ENCODE peak calls at places on chromosomes 7 and 10, in nine cellular contexts. N is astrocyte, B is cardiac muscle cell, H is right atrium auricular region, D is thoracic aorta, M is ascending aorta, U is HFF-Myc, P is tibial artery, Y is astrocyte of the cerebellum. L is an unnamed sample.

GRCh38 chr10:80461208-80462183 is 7.4 kb downstream of the TSPAN14 start:
- DNase-seq in B (no peak), M (no peak), H (no peak), D (no peak), N (no peak), Y (no peak), U (no peak), P (peak; percentile 48), L (no peak)

GRCh38 chr10:99410876-99411275 is 19.5 kb downstream of the GOT1 start:
- DNase-seq in P (no peak), M (no peak), B (no peak), N (no peak), D (no peak), H (no peak), Y (no peak), U (no peak), L (no peak)

GRCh38 chr7:5310822-5311405 is 28.2 kb downstream of the SLC29A4 start:
- DNase-seq in U (no peak), P (no peak), Y (no peak), M (no peak), N (no peak), D (no peak), H (no peak), B (no peak), L (no peak)

GRCh38 chr10:48976208-48976607 is 36.6 kb upstream of the LRRC18 start:
- DNase-seq in D (no peak), U (no peak), P (no peak), H (no peak), B (peak; percentile 33), Y (no peak), N (no peak), M (no peak), L (peak; percentile 50)

GRCh38 chr7:27032843-27033242 is 63.0 kb downstream of the HOXA1 start:
- DNase-seq in P (no peak), M (no peak), D (no peak), N (peak; percentile 40), Y (no peak), B (peak; percentile 46), U (no peak), H (no peak), L (no peak)

GRCh38 chr10:20535846-20536245 is 361.3 kb downstream of the NEBL start:
- DNase-seq in M (no peak), Y (no peak), P (no peak), D (no peak), H (no peak), N (no peak), B (no peak), U (no peak), L (no peak)

GRCh38 chr7:137574836-137575235 is 231.3 kb upstream of the PTN start:
- DNase-seq in N (no peak), H (no peak), M (no peak), D (no peak), B (no peak), U (no peak), P (no peak), Y (no peak), L (no peak)

GRCh38 chr10:114042895-114043531 is 653 bp upstream of the ADRB1 start:
- DNase-seq in H (no peak), B (peak; percentile 58), Y (peak; percentile 15), N (peak; percentile 32), U (no peak), P (no peak), M (no peak), D (no peak), L (peak; percentile 58)

GRCh38 chr7:157603716-157604115 is 266.9 kb downstream of the DNAJB6 start:
- DNase-seq in P (no peak), Y (no peak), B (no peak), M (no peak), U (no peak), D (no peak), N (no peak), H (no peak), L (no peak)

GRCh38 chr10:71382757-71383156 is 14.0 kb upstream of the CDH23 start:
- DNase-seq in N (no peak), Y (no peak), D (no peak), U (no peak), H (no peak), M (no peak), P (no peak), B (no peak), L (no peak)

GRCh38 chr10:79246209-79246581 is 101.1 kb upstream of the PPIF start:
- DNase-seq in N (no peak), Y (no peak), D (peak; percentile 79), M (peak; percentile 83), U (no peak), B (no peak), H (peak; percentile 87), P (peak; percentile 93), L (no peak)

GRCh38 chr7:138125598-138126111 is 49.4 kb downstream of the AKR1D1 start:
- DNase-seq in B (no peak), H (no peak), P (no peak), Y (no peak), M (no peak), D (no peak), U (no peak), N (peak; percentile 66), L (no peak)

GRCh38 chr7:28272461-28272877 is 91.9 kb upstream of the JAZF1 start:
- DNase-seq in B (peak; percentile 59), D (no peak), Y (peak; percentile 36), N (peak; percentile 30), U (peak; percentile 5), P (peak; percentile 45), M (no peak), H (no peak), L (peak; percentile 41)

GRCh38 chr7:114414151-114415053 is at the start of gene FOXP2:
- DNase-seq in D (no peak), U (no peak), M (no peak), Y (peak; percentile 23), H (no peak), P (no peak), N (peak; percentile 46), B (no peak), L (no peak)

GRCh38 chr10:98516352-98516751 is 69.6 kb upstream of the HPS1 start:
- DNase-seq in Y (no peak), N (no peak), H (no peak), U (no peak), D (no peak), B (no peak), P (no peak), M (no peak), L (no peak)

GRCh38 chr10:73732426-73732825 is 11.7 kb upstream of the SEC24C start:
- DNase-seq in U (no peak), P (no peak), B (no peak), D (no peak), Y (no peak), H (no peak), M (no peak), N (no peak), L (no peak)

GRCh38 chr7:24757799-24758275 is 573 bp upstream of the GSDME start:
- DNase-seq in D (no peak), P (no peak), Y (no peak), N (peak; percentile 42), U (no peak), B (peak; percentile 18), H (no peak), M (no peak), L (peak; percentile 56)

GRCh38 chr10:107264742-107265141 is 100.2 kb upstream of the SORCS1 start:
- DNase-seq in M (no peak), U (no peak), Y (no peak), P (no peak), H (no peak), D (no peak), B (peak; percentile 48), N (no peak), L (no peak)

GRCh38 chr7:26860361-26860760 is 4.0 kb downstream of the SKAP2 start:
- DNase-seq in Y (no peak), D (no peak), H (no peak), N (no peak), P (no peak), M (no peak), U (no peak), B (peak; percentile 3), L (peak; percentile 57)

GRCh38 chr10:119735451-119735850 is 9.6 kb downstream of the INPP5F start:
- DNase-seq in H (no peak), D (no peak), B (no peak), Y (no peak), P (no peak), M (no peak), U (no peak), N (no peak), L (no peak)
- H3K4me3 ChIP-seq in H (no peak overlapping the region), D (no peak overlapping the region), B (no peak overlapping the region), Y (no peak overlapping the region), P (no peak overlapping the region), M (no peak overlapping the region), U (no peak overlapping the region), N (no peak overlapping the region), L (no peak overlapping the region)

DNA sequence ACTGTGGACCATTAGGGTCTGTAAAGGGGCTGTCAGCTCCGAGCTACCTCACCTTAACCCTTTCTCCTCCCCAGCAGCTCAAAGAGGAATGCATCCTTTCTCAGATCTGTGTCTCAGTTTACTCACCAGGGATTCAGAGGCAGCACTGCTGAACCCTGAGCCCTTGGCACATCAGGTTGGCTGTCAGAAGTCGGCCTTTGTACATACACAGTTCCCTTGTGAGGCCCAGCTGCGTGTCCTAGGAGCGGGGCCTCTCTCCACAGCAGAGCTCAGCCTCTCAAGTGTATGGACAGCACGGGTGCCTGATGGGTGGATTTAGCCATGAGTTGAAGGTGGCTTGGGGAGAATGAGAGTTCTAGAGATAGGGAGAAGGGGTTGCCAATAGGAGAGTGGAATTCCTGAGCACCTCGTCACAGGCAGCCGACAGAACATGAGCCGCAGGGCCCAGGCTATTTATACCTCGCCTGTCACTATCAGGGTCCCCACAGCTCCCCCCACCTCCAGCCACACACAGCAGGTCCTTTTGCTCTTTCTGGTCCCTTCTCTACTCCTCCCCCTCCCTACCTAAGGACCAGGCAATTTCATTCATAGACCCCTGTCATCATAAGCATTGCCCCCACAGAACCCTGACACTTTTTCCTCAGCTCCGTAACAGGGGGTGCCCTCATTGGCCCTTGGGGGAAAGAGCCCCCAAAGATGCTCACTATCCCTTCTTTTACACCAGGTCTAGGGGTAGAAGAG is 2.1 kb upstream of the FLNC start:
- DNase-seq in B (peak; percentile 96), Y (peak; percentile 42), D (no peak), M (no peak), U (no peak), H (no peak), N (peak; percentile 88), P (no peak), L (peak; percentile 35)
- H3K4me3 ChIP-seq in B (peak overlapping the region; percentile 4), Y (no peak overlapping the region), D (peak overlapping the region; percentile 23), M (peak overlapping the region; percentile 14), U (no peak overlapping the region), H (no peak overlapping the region), N (peak overlapping the region; percentile 18), P (no peak overlapping the region), L (no peak overlapping the region)

GRCh38 chr7:44081266-44081748 is 1.0 kb downstream of the POLM start:
- DNase-seq in M (no peak), B (no peak), P (no peak), N (no peak), U (no peak), H (no peak), D (no peak), Y (no peak), L (no peak)
- H3K4me3 ChIP-seq in M (peak overlapping the region; percentile 84), B (peak overlapping the region; percentile 55), P (peak overlapping the region; percentile 95), N (peak overlapping the region; percentile 75), U (peak overlapping the region; percentile 74), H (peak overlapping the region; percentile 82), D (peak overlapping the region; percentile 98), Y (peak overlapping the region; percentile 82), L (peak overlapping the region; percentile 75)

GRCh38 chr7:25852249-25852994 is 299.6 kb upstream of the NFE2L3 start:
- DNase-seq in H (no peak), U (no peak), D (no peak), N (no peak), M (no peak), B (peak; percentile 67), Y (no peak), P (peak; percentile 36), L (peak; percentile 50)
- H3K4me3 ChIP-seq in H (peak overlapping the region; percentile 33), U (no peak overlapping the region), D (peak overlapping the region; percentile 60), N (no peak overlapping the region), M (peak overlapping the region; percentile 53), B (peak overlapping the region; percentile 9), Y (no peak overlapping the region), P (peak overlapping the region; percentile 33), L (peak overlapping the region; percentile 29)